ENCODE peak calls at places on chromosomes 5 and 9, in five cellular contexts. R is endothelial cell, I is AG04450, U is omental fat pad, Y is transverse colon. H is an unnamed sample.

GRCh38 chr5:174412374-174412773 is 312.0 kb upstream of the MSX2 start:
- DNase-seq in R (no peak), I (no peak), U (no peak), Y (no peak), H (no peak)

GRCh38 chr9:4152876-4153275 is 147.0 kb downstream of the GLIS3 start:
- DNase-seq in R (no peak), I (no peak), U (no peak), Y (no peak), H (no peak)

GRCh38 chr5:1294839-1295649 is at the start of gene TERT:
- DNase-seq in R (peak; percentile 70), I (no peak), U (no peak), Y (peak; percentile 73), H (peak; percentile 17)

GRCh38 chr5:53814819-53815218 is 254.4 kb downstream of the NDUFS4 start:
- DNase-seq in R (no peak), I (no peak), U (no peak), Y (no peak), H (no peak)

GRCh38 chr5:94329115-94329514 is 289.3 kb downstream of the KIAA0825 start:
- DNase-seq in R (no peak), I (no peak), U (no peak), Y (no peak), H (no peak)

GRCh38 chr9:2261421-2262103 is 246.4 kb downstream of the SMARCA2 start:
- DNase-seq in R (no peak), I (no peak), U (no peak), Y (no peak), H (no peak)

GRCh38 chr5:44388504-44389409 is 463 bp downstream of the FGF10 start:
- DNase-seq in R (peak; percentile 28), I (no peak), U (no peak), Y (no peak), H (peak; percentile 1)

GRCh38 chr9:76049341-76049740 is 158.9 kb downstream of the PCSK5 start:
- DNase-seq in R (no peak), I (no peak), U (no peak), Y (peak; percentile 80), H (peak; percentile 5)

GRCh38 chr5:122942164-122942914 is 94.2 kb downstream of the PPIC start:
- DNase-seq in R (peak; percentile 6), I (no peak), U (no peak), Y (no peak), H (no peak)

GRCh38 chr9:91795500-91796241 is 154.4 kb downstream of the ROR2 start:
- DNase-seq in R (no peak), I (no peak), U (peak; percentile 21), Y (no peak), H (no peak)

GRCh38 chr5:179332741-179333290 is 12.4 kb downstream of the ADAMTS2 start:
- DNase-seq in R (no peak), I (no peak), U (no peak), Y (no peak), H (no peak)

GRCh38 chr9:99299214-99300102 is 77.4 kb downstream of the SEC61B start:
- DNase-seq in R (no peak), I (peak; percentile 33), U (no peak), Y (no peak), H (peak; percentile 5)

GRCh38 chr5:176133289-176133870 is 104.8 kb upstream of the SIMC1 start:
- DNase-seq in R (no peak), I (no peak), U (no peak), Y (no peak), H (peak; percentile 24)

GRCh38 chr9:26723486-26723885 is 169.1 kb downstream of the CAAP1 start:
- DNase-seq in R (peak; percentile 80), I (no peak), U (no peak), Y (peak; percentile 52), H (peak; percentile 12)

GRCh38 chr5:10797246-10797645 is 36.2 kb upstream of the DAP start:
- DNase-seq in R (no peak), I (no peak), U (no peak), Y (no peak), H (no peak)

GRCh38 chr5:99033014-99033931 is 104.5 kb upstream of the CHD1 start:
- DNase-seq in R (no peak), I (no peak), U (no peak), Y (no peak), H (no peak)

GRCh38 chr9:137218754-137219271 is 3.2 kb downstream of the RNF208 start:
- DNase-seq in R (no peak), I (no peak), U (no peak), Y (peak; percentile 62), H (peak; percentile 70)

GRCh38 chr5:579211-579610 is 32.9 kb upstream of the CEP72 start:
- DNase-seq in R (no peak), I (no peak), U (no peak), Y (no peak), H (no peak)

GRCh38 chr9:76394896-76395244 is 644 bp upstream of the RFK start:
- DNase-seq in R (peak; percentile 35), I (no peak), U (no peak), Y (peak; percentile 68), H (peak; percentile 13)

GRCh38 chr9:83920942-83921707 is at the start of gene KIF27:
- DNase-seq in R (peak; percentile 100), I (peak; percentile 94), U (peak; percentile 98), Y (peak; percentile 99), H (peak; percentile 98)
- TF ChIP-seq CTCF in R (peak; percentile 58), I (peak; percentile 7), U (no peak), Y (peak; percentile 7), H (peak; percentile 45)

GRCh38 chr5:89729623-89730390 is 679.7 kb downstream of the CETN3 start:
- DNase-seq in R (no peak), I (no peak), U (no peak), Y (no peak), H (no peak)
- TF ChIP-seq CTCF in R (no peak), I (peak; percentile 33), U (no peak), Y (peak; percentile 10), H (peak; percentile 41)

GRCh38 chr5:22431406-22431805 is 421.7 kb downstream of the CDH12 start:
- DNase-seq in R (no peak), I (no peak), U (no peak), Y (no peak), H (no peak)
- TF ChIP-seq CTCF in R (no peak), I (no peak), U (no peak), Y (no peak), H (no peak)

GRCh38 chr5:177447611-177448243 is 1.1 kb downstream of the PRR7 start:
- DNase-seq in R (peak; percentile 41), I (no peak), U (no peak), Y (no peak), H (peak; percentile 95)

GRCh38 chr5:177448244-177448950 is 1.8 kb downstream of the PRR7 start:
- DNase-seq in R (no peak), I (no peak), U (no peak), Y (no peak), H (no peak)

GRCh38 chr5:177447066-177447610 is 524 bp downstream of the PRR7 start:
- DNase-seq in R (peak; percentile 53), I (no peak), U (no peak), Y (peak; percentile 65), H (peak; percentile 82)

GRCh38 chr5:177445052-177446016 is 1.3 kb upstream of the PRR7 start:
- DNase-seq in R (no peak), I (no peak), U (no peak), Y (no peak), H (no peak)

GRCh38 chr5:177446184-177447065 is at the start of gene PRR7:
- DNase-seq in R (peak; percentile 47), I (no peak), U (no peak), Y (peak; percentile 67), H (peak; percentile 88)
- TF ChIP-seq CTCF in R (no peak), I (no peak), U (no peak), Y (no peak), H (no peak)

DNA sequence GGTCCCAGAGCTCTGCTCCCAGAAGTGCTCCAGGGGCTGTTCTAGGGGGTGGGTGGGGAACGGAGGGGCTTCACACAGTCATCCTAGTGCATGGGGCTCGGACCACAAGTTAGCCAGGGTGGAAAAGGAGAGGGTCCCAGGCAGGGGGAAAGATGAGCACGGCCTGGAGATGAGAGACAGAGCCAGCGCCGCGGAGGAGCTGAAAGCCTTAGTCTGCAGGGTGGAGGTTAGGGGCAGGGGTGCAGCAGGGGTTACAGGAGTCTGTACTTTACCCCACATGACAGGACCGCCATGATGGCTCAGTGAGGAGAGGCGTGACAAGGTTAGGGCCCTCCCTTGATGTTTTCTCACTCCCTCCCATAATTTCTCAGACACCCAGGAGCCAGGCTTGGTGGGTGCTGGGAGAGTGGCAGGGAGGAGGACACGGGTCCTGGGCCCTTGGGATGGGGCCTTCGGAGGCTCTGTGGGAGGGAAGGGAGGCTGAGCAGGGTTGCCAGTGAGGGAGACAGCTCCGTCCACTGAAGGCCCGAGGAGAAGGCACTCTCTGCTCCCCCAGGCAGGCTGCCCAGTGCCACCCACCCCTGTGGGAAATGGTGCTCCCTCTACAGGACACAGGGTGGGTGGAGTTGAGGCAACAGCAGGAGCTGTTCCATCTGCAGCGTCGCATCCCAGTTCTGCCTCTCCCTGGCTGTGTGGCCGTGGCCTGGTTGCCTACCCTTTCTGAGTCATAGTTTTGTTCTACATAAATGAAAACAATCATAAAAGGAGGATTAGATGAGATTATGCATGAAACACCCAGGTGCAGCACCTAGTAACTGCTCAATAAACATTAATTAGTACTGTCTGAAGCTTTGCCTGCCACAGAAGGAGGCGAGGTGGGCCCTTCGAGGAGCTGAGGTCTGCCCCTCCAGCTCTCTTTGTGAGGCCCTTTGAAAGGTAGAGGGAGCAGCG is 66.2 kb downstream of the NDST1 start:
- DNase-seq in R (no peak), I (no peak), U (no peak), Y (no peak), H (no peak)
- TF ChIP-seq CTCF in R (no peak), I (peak; percentile 34), U (no peak), Y (no peak), H (peak; percentile 40)

GRCh38 chr5:107389130-107389553 is 281.6 kb downstream of the EFNA5 start:
- DNase-seq in R (no peak), I (no peak), U (no peak), Y (peak; percentile 19), H (peak; percentile 67)
- TF ChIP-seq CTCF in R (no peak), I (no peak), U (no peak), Y (no peak), H (no peak)

DNA sequence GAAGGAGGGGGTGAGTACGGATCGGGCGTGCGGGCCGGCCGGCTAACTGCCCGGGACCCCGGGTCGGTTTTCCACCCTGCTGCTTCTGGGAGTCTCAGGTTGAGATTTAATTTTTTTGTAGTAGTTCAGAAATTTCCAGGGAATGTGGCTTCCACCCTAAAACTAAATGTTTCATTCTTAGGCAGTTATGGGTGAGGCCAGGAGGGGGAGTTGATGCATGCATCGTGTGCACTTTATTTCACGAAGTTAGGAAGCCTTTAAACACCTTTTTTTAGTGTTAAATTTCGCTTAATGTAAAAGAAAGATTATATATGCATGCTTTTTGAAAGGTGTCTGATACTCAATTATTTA is 914 bp downstream of the CDK9 start:
- DNase-seq in R (no peak), I (no peak), U (no peak), Y (no peak), H (no peak)
- TF ChIP-seq CTCF in R (peak; percentile 52), I (peak; percentile 63), U (no peak), Y (peak; percentile 60), H (no peak)

GRCh38 chr5:181159286-181160143 is 12.1 kb downstream of the OR2V2 start:
- DNase-seq in R (peak; percentile 68), I (peak; percentile 38), U (peak; percentile 99), Y (peak; percentile 92), H (peak; percentile 95)
- TF ChIP-seq CTCF in R (peak; percentile 63), I (peak; percentile 94), U (no peak), Y (peak; percentile 82), H (peak; percentile 62)

DNA sequence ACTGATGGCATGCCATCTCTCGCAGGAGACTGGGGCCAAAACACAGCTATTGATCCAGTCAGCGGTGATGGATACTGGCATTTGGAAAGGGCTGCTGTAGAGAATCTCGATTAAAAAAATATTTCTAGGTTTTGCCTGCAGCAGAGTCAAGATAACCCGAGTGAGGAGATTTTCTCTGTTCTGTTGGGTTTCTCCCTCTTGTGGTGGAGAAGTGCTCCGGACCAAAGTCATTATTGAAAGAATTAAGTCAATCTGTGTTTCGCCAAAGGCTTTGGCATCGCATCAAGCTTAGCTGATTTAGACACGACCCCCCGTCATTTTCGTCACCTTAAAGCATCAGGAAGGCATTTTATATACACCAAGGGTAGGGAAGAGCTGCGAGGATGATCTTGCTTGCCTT is 97.2 kb upstream of the IRX2 start:
- DNase-seq in R (no peak), I (no peak), U (no peak), Y (no peak), H (no peak)
- TF ChIP-seq CTCF in R (no peak), I (no peak), U (no peak), Y (no peak), H (no peak)